ENCODE peak calls at places on chromosomes 4 and X, in four cellular contexts. M is SW 1271; H is SHP77; E is effector memory CD8-positive, alpha-beta T cell. U is an unnamed sample.

GRCh38 chr4:10181745-10182445 is 65.3 kb upstream of the WDR1 start:
- DNase-seq in M (no peak), H (no peak), E (no peak), U (no peak)

GRCh38 chrX:34546366-34546765 is 110.7 kb downstream of the TMEM47 start:
- DNase-seq in M (no peak), H (no peak), E (no peak), U (no peak)

GRCh38 chrX:133749951-133750350 is 235.4 kb downstream of the GPC3 start:
- DNase-seq in M (no peak), H (no peak), E (no peak), U (no peak)

GRCh38 chr4:138938371-138938699 is 77.2 kb upstream of the NOCT start:
- DNase-seq in M (no peak), H (peak; percentile 22), E (no peak), U (no peak)

GRCh38 chrX:134604701-134605271 is 53.5 kb downstream of the PLAC1 start:
- DNase-seq in M (no peak), H (peak; percentile 64), E (no peak), U (no peak)

GRCh38 chr4:114509340-114509739 is 89.3 kb upstream of the UGT8 start:
- DNase-seq in M (no peak), H (no peak), E (no peak), U (no peak)

GRCh38 chr4:21790437-21791029 is 158.0 kb downstream of the KCNIP4 start:
- DNase-seq in M (no peak), H (no peak), E (no peak), U (no peak)

GRCh38 chrX:47704736-47705135 is 45.8 kb upstream of the UXT start:
- DNase-seq in M (no peak), H (no peak), E (no peak), U (no peak)

GRCh38 chrX:6891404-6891803 is 256.1 kb upstream of the STS start:
- DNase-seq in M (no peak), H (no peak), E (no peak), U (no peak)

GRCh38 chrX:41066391-41066790 is 18.9 kb upstream of the USP9X start:
- DNase-seq in M (no peak), H (no peak), E (no peak), U (no peak)

GRCh38 chr4:73822389-73822788 is 14.1 kb upstream of the CXCL6 start:
- DNase-seq in M (no peak), H (no peak), E (no peak), U (no peak)

GRCh38 chr4:57318694-57319093 is 208.5 kb upstream of the IGFBP7 start:
- DNase-seq in M (no peak), H (no peak), E (no peak), U (no peak)

GRCh38 chrX:106903856-106904528 is 851 bp upstream of the RIPPLY1 start:
- DNase-seq in M (no peak), H (no peak), E (no peak), U (no peak)

GRCh38 chr4:87530868-87531267 is 1.7 kb upstream of the SPARCL1 start:
- DNase-seq in M (no peak), H (no peak), E (no peak), U (no peak)

U was measured in central memory CD4-positive, alpha-beta T cell.